ENCODE peak calls at places on chromosomes 3 and 15, in nine cellular contexts. E is ovary, M is transverse colon, Q is A549, I is HepG2, H is stomach, Y is sigmoid colon, C is K562, W is esophagus muscularis mucosa. S is an unnamed sample.

GRCh38 chr3:159131376-159131775 is 329.5 kb downstream of the MFSD1 start:
- DNase-seq in C (no peak), E (no peak), M (no peak), W (no peak), Y (no peak), Q (no peak), I (no peak), H (no peak), S (no peak)

GRCh38 chr3:98968347-98968746 is 66.9 kb upstream of the DCBLD2 start:
- DNase-seq in Q (no peak), Y (no peak), I (no peak), E (no peak), M (no peak), H (no peak), C (no peak), W (no peak), S (no peak)

GRCh38 chr3:133849346-133849745 is 43.7 kb downstream of the SRPRB start:
- DNase-seq in Y (no peak), W (no peak), C (no peak), Q (no peak), E (no peak), H (no peak), M (no peak), I (no peak), S (no peak)

GRCh38 chr15:100863406-100864198 is 16.0 kb upstream of the ALDH1A3 start:
- DNase-seq in H (peak), Y (peak), M (peak), Q (no peak), I (no peak), E (no peak), W (no peak), C (no peak), S (no peak)

GRCh38 chr15:60523056-60523455 is 44.1 kb upstream of the ICE2 start:
- DNase-seq in I (no peak), Q (no peak), M (no peak), E (no peak), Y (no peak), W (no peak), C (no peak), H (no peak), S (no peak)

GRCh38 chr15:48967336-48967735 is 3.6 kb upstream of the SHC4 start:
- DNase-seq in M (no peak), W (no peak), Q (no peak), C (no peak), Y (no peak), I (no peak), H (no peak), E (no peak), S (no peak)

GRCh38 chr3:50170689-50171088 is 15.6 kb downstream of the SEMA3F start:
- DNase-seq in Q (peak), Y (no peak), M (no peak), W (no peak), C (peak), H (no peak), E (no peak), I (peak), S (no peak)

GRCh38 chr15:45179221-45179985 is 8.4 kb downstream of the SHF start:
- DNase-seq in Y (no peak), M (peak), H (peak), Q (peak), W (no peak), C (peak), I (peak), E (no peak), S (no peak)

GRCh38 chr15:63553388-63553791 is 43.8 kb upstream of the FBXL22 start:
- DNase-seq in Y (no peak), I (no peak), M (no peak), H (peak), C (no peak), E (peak), Q (no peak), W (no peak), S (no peak)

GRCh38 chr3:101851833-101852232 is 2.5 kb downstream of the NFKBIZ start:
- DNase-seq in M (no peak), I (no peak), W (no peak), Q (no peak), C (no peak), E (no peak), H (no peak), Y (no peak), S (no peak)

GRCh38 chr3:115832265-115832664 is 209.0 kb downstream of the GAP43 start:
- DNase-seq in M (no peak), W (no peak), H (no peak), C (no peak), E (no peak), Y (no peak), I (no peak), Q (no peak), S (no peak)

DNA sequence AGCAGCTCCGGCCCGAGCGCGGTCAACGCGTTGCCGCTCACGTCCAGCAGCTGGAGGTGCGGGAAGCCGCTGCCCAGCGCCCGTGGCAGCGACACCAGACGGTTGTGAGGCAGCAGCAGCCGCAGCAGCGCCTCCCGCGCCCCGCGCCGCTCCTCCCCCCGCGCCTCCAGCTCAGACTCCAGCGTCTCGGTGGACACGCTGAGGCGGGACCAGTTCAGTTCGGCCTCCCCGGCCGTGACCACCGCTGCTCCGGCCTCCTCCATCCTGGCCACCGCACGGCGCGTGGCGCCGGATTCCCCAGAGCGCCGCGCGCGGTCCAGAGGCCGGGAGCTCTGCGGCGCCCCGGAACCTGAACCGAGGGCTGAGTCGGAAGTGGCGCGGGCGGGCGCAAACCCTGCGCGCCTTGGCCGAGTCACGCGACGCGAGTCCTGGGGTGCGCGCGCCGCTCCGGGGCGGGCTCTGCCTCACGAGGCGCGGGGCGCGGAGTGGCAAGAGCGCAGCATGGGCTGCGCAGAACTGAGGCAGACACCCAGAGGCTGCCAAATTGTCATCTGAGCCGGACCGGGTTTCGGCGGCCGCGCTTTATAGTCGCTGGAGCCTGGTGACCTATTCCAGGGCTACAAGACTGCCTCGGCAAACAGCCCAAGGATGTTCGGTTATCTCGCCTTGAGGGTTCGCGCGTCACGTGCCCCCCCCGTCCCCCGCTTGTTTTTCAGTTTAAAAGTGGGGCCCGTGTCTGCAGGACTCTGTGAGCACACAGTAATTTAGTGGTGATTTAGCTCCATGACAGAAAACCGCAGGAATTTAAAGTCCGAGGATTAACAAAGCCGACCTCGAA is at the start of gene LRRC58:
- DNase-seq in I (peak), E (peak), Q (peak), M (peak), Y (peak), W (peak), C (peak), H (peak), S (peak)
- TF ChIP-seq CTCF in I (peak), E (peak), Q (peak), M (peak), Y (peak), W (peak), C (peak), H (no peak), S (peak)

GRCh38 chr3:71585891-71586809 is 2.6 kb upstream of the FOXP1 start:
- DNase-seq in I (no peak), C (peak), M (no peak), H (no peak), Q (peak), E (no peak), Y (no peak), W (peak), S (no peak)
- TF ChIP-seq EP300 in I (no peak), C (no peak), M (no peak), H (no peak), Q (no peak), E (no peak), Y (no peak), W (no peak), S (no peak)

GRCh38 chr3:17972889-17973558 is 230.6 kb upstream of the TBC1D5 start:
- DNase-seq in I (no peak), M (no peak), C (no peak), Y (no peak), H (no peak), E (no peak), W (no peak), Q (no peak), S (no peak)
- H3K27ac ChIP-seq in I (no peak), M (peak), C (no peak), Y (no peak), H (no peak), E (no peak), W (no peak), Q (no peak), S (no peak)

GRCh38 chr3:169362872-169363271 is 300.6 kb downstream of the MECOM start:
- DNase-seq in E (no peak), W (no peak), Y (no peak), H (no peak), M (no peak), Q (no peak), C (no peak), I (no peak), S (no peak)
- TF ChIP-seq CTCF in E (no peak), W (no peak), Y (no peak), H (no peak), M (no peak), Q (no peak), C (no peak), I (no peak), S (no peak)

DNA sequence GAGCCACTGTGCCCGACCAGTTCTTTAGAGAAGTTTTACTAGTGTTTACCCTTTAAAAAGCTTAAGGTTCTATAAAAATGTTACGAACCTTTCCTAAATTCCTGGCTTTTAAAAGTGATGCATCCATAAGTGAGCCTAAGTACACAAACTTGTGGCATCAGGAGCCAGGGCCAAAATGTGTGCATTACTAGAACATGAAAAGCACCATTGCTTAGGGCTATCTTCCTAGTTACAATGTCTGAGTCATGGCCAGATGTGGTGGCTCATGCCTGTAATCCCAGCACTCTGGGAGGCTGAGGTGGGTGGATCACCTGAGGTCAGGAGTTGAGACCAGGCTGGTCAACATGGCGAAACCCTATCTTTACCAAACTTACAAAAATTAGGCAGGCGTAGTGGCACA is 39.9 kb downstream of the LEO1 start:
- DNase-seq in Y (no peak), W (no peak), I (no peak), C (no peak), M (no peak), Q (no peak), E (no peak), H (no peak), S (no peak)
- TF ChIP-seq EP300 in Y (no peak), W (no peak), I (no peak), C (no peak), M (no peak), Q (no peak), E (no peak), H (no peak), S (no peak)

GRCh38 chr3:161153480-161153879 is 48.3 kb upstream of the B3GALNT1 start:
- DNase-seq in E (no peak), Y (no peak), Q (no peak), C (no peak), W (no peak), M (no peak), I (no peak), H (no peak), S (no peak)
- H3K27ac ChIP-seq in E (no peak), Y (no peak), Q (no peak), C (no peak), W (no peak), M (no peak), I (no peak), H (no peak), S (no peak)

GRCh38 chr3:140736863-140737460 is 59.1 kb downstream of the TRIM42 start:
- DNase-seq in M (peak), E (peak), Y (no peak), I (peak), W (no peak), C (peak), Q (peak), H (peak), S (peak)
- TF ChIP-seq CTCF in M (peak), E (peak), Y (no peak), I (peak), W (peak), C (peak), Q (peak), H (no peak), S (peak)

GRCh38 chr15:23503546-23503945 is 56.5 kb upstream of the GOLGA6L2 start:
- DNase-seq in Y (no peak), W (no peak), M (no peak), C (no peak), E (no peak), Q (no peak), H (no peak), I (no peak), S (no peak)

GRCh38 chr15:23497710-23498111 is 50.7 kb upstream of the GOLGA6L2 start:
- DNase-seq in E (no peak), M (no peak), C (peak), Q (peak), I (no peak), Y (no peak), W (no peak), H (no peak), S (no peak)
- TF ChIP-seq EP300 in E (no peak), M (no peak), C (no peak), Q (no peak), I (no peak), Y (no peak), W (no peak), H (no peak), S (no peak)